ENCODE peak calls at places on chromosomes 12 and 14, in five cellular contexts. B is RWPE1, P is omental fat pad, H is fibroblast of the aortic adventitia, X is fibroblast of lung. W is an unnamed sample.

GRCh38 chr12:13215056-13215455 is 18.5 kb downstream of the EMP1 start:
- DNase-seq in B (no peak), P (no peak), H (no peak), X (no peak), W (no peak)

GRCh38 chr12:117820216-117820907 is 148.4 kb downstream of the KSR2 start:
- DNase-seq in B (no peak), P (no peak), H (no peak), X (no peak), W (no peak)

GRCh38 chr12:65953621-65954020 is 129.3 kb downstream of the HMGA2 start:
- DNase-seq in B (no peak), P (no peak), H (peak), X (peak), W (no peak)

GRCh38 chr12:38523920-38524319 is 207.3 kb downstream of the ALG10B start:
- DNase-seq in B (no peak), P (no peak), H (no peak), X (no peak), W (no peak)

GRCh38 chr12:69405466-69405865 is 45.9 kb downstream of the YEATS4 start:
- DNase-seq in B (peak), P (peak), H (peak), X (peak), W (no peak)

GRCh38 chr14:26128931-26129674 is 468.7 kb downstream of the NOVA1 start:
- DNase-seq in B (no peak), P (no peak), H (peak), X (peak), W (no peak)

GRCh38 chr14:88986146-88986841 is 161.8 kb downstream of the TTC8 start:
- DNase-seq in B (peak), P (no peak), H (peak), X (peak), W (no peak)

GRCh38 chr12:86521870-86522269 is 265.7 kb upstream of the MGAT4C start:
- DNase-seq in B (no peak), P (no peak), H (no peak), X (no peak), W (no peak)

GRCh38 chr12:113002155-113002554 is 23.8 kb downstream of the OAS2 start:
- DNase-seq in B (no peak), P (no peak), H (no peak), X (no peak), W (no peak)

GRCh38 chr12:96073346-96074336 is 38.3 kb upstream of the LTA4H start:
- DNase-seq in B (peak), P (no peak), H (peak), X (no peak), W (no peak)

GRCh38 chr12:117967512-117967911 is 1.3 kb downstream of the KSR2 start:
- DNase-seq in B (no peak), P (no peak), H (no peak), X (no peak), W (no peak)

GRCh38 chr12:28883406-28883997 is 265.6 kb upstream of the FAR2 start:
- DNase-seq in B (no peak), P (no peak), H (no peak), X (no peak), W (no peak)

GRCh38 chr12:105485926-105486325 is 155.4 kb downstream of the C12orf75 start:
- DNase-seq in B (no peak), P (no peak), H (no peak), X (peak), W (no peak)

GRCh38 chr12:57895337-57896138 is 45.8 kb upstream of the ATP23 start:
- DNase-seq in B (no peak), P (no peak), H (no peak), X (no peak), W (no peak)

GRCh38 chr12:57897296-57897974 is 43.9 kb upstream of the ATP23 start:
- DNase-seq in B (no peak), P (no peak), H (no peak), X (no peak), W (no peak)

GRCh38 chr12:57896139-57896436 is 45.3 kb upstream of the ATP23 start:
- DNase-seq in B (no peak), P (no peak), H (peak), X (no peak), W (no peak)

GRCh38 chr12:57898308-57898970 is 42.9 kb upstream of the ATP23 start:
- DNase-seq in B (no peak), P (no peak), H (no peak), X (no peak), W (no peak)

DNA sequence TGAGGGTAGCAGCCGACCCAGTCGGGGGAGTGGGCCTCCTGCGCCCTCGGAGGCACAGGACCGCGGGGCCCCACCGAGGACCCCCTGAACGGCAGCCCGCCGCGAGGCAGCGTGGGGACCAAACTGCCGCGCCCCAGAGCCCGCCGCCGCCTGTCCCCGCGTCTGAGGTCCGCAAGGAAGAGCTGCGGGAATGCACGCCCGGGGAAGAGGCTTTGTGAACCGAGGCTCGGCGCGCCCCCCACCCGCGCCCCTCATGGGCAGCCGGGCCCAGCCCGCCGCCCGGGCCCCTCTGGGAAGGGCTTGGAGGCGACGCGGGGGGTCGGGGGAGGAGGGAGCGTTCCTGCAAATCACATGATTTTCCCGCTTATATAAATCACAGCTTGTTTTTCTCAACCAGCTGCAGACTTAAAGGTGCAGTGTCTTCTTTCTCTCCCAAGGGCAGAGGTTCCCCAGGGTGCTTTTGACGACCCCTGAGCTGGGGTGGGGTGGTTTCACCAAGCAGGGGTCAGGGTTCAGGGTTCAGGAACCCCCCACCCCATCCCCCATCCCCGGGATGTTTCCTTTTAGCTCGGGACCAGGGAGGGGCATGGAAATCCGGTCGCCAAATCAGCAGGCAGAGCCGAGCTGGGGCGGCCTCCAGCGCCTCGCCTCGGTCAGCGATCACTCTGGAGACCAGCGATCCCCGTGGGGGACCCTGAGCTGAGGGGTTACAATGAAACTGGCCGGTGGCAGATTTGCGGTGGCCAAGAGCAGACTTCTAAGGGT is 44.7 kb upstream of the ATP23 start:
- DNase-seq in B (peak), P (no peak), H (peak), X (peak), W (no peak)
- TF ChIP-seq CTCF in B (peak), P (no peak), H (peak), X (peak), W (peak)

DNA sequence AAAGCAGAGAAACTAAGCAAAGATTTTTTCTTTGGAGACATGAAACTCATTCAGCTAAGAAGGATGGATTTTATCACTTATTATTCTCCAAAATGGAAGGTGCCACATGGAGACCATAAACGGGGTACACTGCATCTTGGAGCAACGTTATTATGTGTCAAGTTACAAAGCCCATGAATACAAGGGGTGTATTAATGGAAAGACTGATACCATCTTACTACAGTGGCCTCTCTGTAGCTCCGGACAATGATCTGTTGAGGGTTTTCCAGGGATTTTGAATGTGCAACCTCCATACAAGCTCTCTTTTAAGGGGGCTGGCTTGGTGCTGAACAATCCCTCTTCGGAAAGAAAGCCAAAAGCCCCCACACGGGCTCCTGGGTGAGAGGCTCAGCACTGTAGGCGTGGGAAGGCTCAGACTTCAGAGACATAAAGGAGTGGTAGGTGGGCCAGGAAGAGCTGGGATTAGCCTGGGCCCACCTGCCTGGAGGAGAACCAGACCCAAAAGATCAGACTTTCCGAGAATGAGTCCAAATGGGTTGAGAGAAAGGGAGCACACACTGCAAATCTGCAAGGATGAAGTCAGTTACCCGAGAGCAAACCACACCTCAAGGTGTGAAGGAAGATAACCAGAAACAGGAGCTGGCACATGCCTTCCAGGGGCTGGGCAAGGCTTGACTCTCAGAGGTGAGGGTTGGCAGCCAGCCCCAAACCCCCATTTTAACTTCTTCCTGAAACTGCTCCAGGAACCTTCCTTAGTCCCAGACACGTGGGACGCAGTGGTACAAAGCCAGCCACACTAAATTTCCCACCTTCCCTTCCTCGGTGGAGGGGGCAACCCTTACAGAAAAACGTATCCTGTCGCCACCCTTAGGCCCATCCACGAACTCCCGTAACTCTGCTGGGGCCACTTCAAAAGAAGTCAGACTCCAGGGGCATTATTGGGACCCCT is 1.5 kb downstream of the VPS37B start:
- DNase-seq in B (no peak), P (no peak), H (no peak), X (no peak), W (no peak)
- TF ChIP-seq CTCF in B (peak), P (no peak), H (no peak), X (no peak), W (peak)

GRCh38 chr14:93540235-93540634 is 109.5 kb downstream of the UNC79 start:
- DNase-seq in B (no peak), P (no peak), H (no peak), X (no peak), W (no peak)

GRCh38 chr14:93544212-93544611 is 113.5 kb downstream of the UNC79 start:
- DNase-seq in B (no peak), P (no peak), H (no peak), X (no peak), W (no peak)

GRCh38 chr14:93546642-93547041 is 115.9 kb downstream of the UNC79 start:
- DNase-seq in B (no peak), P (no peak), H (no peak), X (no peak), W (no peak)

GRCh38 chr14:93548102-93548843 is 117.5 kb downstream of the UNC79 start:
- DNase-seq in B (no peak), P (no peak), H (peak), X (no peak), W (no peak)

GRCh38 chr14:93543766-93544165 is 113.0 kb downstream of the UNC79 start:
- DNase-seq in B (no peak), P (no peak), H (peak), X (peak), W (no peak)
- TF ChIP-seq CTCF in B (peak), P (no peak), H (peak), X (peak), W (peak)

DNA sequence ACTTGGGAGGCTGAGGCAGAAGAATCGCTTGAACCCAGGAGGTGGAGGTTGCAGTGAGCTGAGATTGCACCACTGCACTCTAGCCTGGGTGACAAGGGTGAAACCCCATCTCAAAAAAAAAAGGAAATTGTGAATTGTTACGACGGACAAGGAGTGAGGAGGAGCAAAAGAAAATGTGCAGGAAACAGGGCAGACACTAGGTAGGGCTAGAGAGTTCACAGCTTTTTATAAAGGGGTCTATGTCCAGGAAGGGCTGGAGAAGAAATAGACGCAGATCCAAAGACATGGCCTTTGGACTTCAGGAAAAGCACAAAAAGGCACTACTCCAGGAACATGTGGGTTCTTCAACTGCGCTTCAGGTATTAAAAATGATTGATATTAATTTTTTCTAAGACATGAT is 34.4 kb downstream of the ATG14 start:
- DNase-seq in B (no peak), P (no peak), H (no peak), X (no peak), W (no peak)
- TF ChIP-seq CTCF in B (no peak), P (no peak), H (no peak), X (no peak), W (no peak)

DNA sequence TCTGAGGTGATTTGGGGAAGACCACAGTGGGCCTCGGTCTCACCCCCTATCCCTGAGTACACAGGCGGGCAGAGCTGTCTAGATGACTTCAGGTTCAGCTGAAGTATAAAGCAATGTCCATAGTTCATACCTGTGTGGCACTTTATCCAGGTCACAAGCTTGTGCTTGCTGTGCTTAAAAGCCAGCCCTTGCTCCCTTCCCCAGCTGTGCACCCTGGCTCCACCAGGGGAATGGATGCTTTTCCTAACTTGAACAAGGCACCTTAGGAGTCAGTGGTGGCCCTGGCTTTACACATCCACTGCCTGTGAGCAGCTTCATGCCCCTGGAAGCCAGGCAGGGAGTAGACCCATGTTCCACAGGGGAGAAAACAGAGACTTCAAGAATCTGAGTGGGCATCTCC is 5.5 kb downstream of the CARMIL3 start:
- DNase-seq in B (no peak), P (no peak), H (no peak), X (no peak), W (peak)
- TF ChIP-seq CTCF in B (no peak), P (no peak), H (no peak), X (no peak), W (no peak)

GRCh38 chr14:47044841-47045240 is 393.3 kb upstream of the RPL10L start:
- DNase-seq in B (no peak), P (no peak), H (no peak), X (peak), W (no peak)

GRCh38 chr14:47039336-47039735 is 387.8 kb upstream of the RPL10L start:
- DNase-seq in B (no peak), P (no peak), H (no peak), X (no peak), W (no peak)

DNA sequence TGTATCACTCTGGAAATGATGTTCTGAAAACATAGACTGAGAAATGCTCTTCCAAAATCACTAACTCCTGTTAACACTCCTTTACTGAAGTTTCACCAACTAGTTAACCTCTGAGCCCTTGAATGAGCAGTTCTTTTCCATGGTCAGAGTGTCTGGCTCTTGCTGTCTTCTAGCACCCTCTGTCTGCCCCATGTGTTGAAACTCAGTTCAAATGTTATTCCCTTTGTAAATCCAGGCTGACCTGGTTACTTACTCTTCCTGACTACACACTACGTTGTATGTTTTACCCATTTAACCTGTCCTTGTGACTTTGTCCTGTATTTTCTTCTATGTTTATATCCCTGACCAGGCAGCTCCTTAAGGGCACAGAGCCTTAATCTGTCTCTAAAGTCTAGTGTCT is 388.9 kb upstream of the RPL10L start:
- DNase-seq in B (no peak), P (no peak), H (no peak), X (peak), W (no peak)
- TF ChIP-seq CTCF in B (no peak), P (no peak), H (no peak), X (no peak), W (peak)

GRCh38 chr14:92421756-92422155 is 91.8 kb upstream of the RIN3 start:
- DNase-seq in B (no peak), P (no peak), H (peak), X (peak), W (no peak)

GRCh38 chr14:92430686-92431085 is 82.9 kb upstream of the RIN3 start:
- DNase-seq in B (no peak), P (no peak), H (no peak), X (no peak), W (peak)

GRCh38 chr14:92426237-92426636 is 87.3 kb upstream of the RIN3 start:
- DNase-seq in B (no peak), P (no peak), H (peak), X (peak), W (no peak)

GRCh38 chr14:92427096-92427495 is 86.5 kb upstream of the RIN3 start:
- DNase-seq in B (no peak), P (no peak), H (peak), X (no peak), W (no peak)

GRCh38 chr14:92425101-92425500 is 88.5 kb upstream of the RIN3 start:
- DNase-seq in B (peak), P (no peak), H (peak), X (peak), W (no peak)
- TF ChIP-seq CTCF in B (no peak), P (no peak), H (no peak), X (no peak), W (no peak)

DNA sequence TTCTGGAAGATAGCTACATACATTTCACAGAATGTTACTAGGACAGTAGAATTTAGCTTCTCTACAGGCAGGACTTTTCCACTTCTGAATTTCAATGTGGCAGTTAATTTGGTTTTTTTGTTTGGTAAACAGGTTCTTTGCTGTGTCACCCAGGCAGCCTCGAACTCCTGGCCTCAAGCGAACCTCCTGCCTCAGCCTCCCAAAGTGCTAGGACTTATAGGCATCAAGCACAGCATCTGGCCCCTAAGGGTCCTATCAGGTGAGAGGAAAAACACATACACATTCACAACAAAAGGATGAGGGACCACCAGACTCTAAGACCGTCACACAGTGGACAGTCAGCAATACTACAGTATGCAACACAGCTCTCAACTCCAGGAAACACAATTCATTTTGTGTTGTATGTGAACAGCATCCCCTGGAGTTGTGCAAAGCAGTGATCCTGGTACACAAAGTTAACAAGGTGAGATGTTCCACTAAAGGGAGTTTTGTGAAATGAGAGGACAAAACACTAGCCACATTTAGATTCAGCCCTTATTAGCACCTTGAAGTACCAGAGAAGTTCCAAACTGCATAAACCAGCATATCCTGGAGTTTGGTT is 6.9 kb downstream of the ATP2B1 start:
- DNase-seq in B (no peak), P (no peak), H (no peak), X (no peak), W (no peak)
- TF ChIP-seq CTCF in B (no peak), P (no peak), H (no peak), X (no peak), W (no peak)

GRCh38 chr12:10175849-10176641 is 2.8 kb upstream of the TMEM52B start:
- DNase-seq in B (peak), P (no peak), H (no peak), X (no peak), W (no peak)
- TF ChIP-seq CTCF in B (no peak), P (no peak), H (no peak), X (no peak), W (no peak)

W was measured in D721Med.